ENCODE peak calls at places on chromosomes 7 and 10, in seven cellular contexts. W is fibroblast of lung, D is psoas muscle, L is right atrium auricular region, N is H9, P is esophagus squamous epithelium, J is left ventricle myocardium inferior. A is an unnamed sample.

GRCh38 chr10:127155221-127155620 is 41.2 kb downstream of the INSYN2A start:
- DNase-seq in L (peak; percentile 59), D (no peak), P (no peak), J (no peak), W (peak; percentile 27), N (no peak), A (no peak)

GRCh38 chr7:17071866-17072265 is 190.1 kb upstream of the AGR3 start:
- DNase-seq in J (no peak), W (no peak), L (no peak), D (no peak), N (no peak), P (no peak), A (no peak)

GRCh38 chr7:142549007-142549406 is 200.3 kb upstream of the PRSS1 start:
- DNase-seq in P (no peak), W (peak; percentile 60), J (no peak), L (no peak), D (no peak), N (no peak), A (no peak)

GRCh38 chr7:18019562-18019961 is 8.1 kb downstream of the PRPS1L1 start:
- DNase-seq in P (no peak), L (no peak), W (peak; percentile 87), D (no peak), J (no peak), N (no peak), A (no peak)

GRCh38 chr7:105648561-105649401 is 67.5 kb upstream of the EFCAB10 start:
- DNase-seq in J (no peak), D (no peak), N (no peak), W (peak; percentile 13), P (no peak), L (no peak), A (no peak)

GRCh38 chr7:105268511-105269392 is 120.0 kb downstream of the SRPK2 start:
- DNase-seq in W (peak; percentile 70), D (no peak), J (no peak), N (no peak), P (no peak), L (no peak), A (no peak)

GRCh38 chr10:17516376-17516775 is 62.0 kb upstream of the ST8SIA6 start:
- DNase-seq in L (no peak), D (no peak), W (peak; percentile 80), N (no peak), P (no peak), J (no peak), A (no peak)

GRCh38 chr7:146116452-146117219 is at the start of gene CNTNAP2:
- DNase-seq in D (no peak), L (no peak), W (peak; percentile 35), J (peak; percentile 19), P (no peak), N (peak; percentile 81), A (no peak)

GRCh38 chr10:123101844-123102243 is 33.9 kb upstream of the HMX3 start:
- DNase-seq in J (no peak), P (no peak), W (no peak), L (no peak), N (peak; percentile 33), D (no peak), A (no peak)

GRCh38 chr7:370775-371118 is 80.8 kb downstream of the FOXL3 start:
- DNase-seq in N (no peak), D (peak; percentile 6), L (no peak), J (no peak), W (no peak), P (no peak), A (no peak)

GRCh38 chr10:77675347-77675746 is 37.7 kb upstream of the KCNMA1 start:
- DNase-seq in P (no peak), N (no peak), J (no peak), L (no peak), W (no peak), D (no peak), A (no peak)

GRCh38 chr7:39686261-39686924 is 63.0 kb downstream of the RALA start:
- DNase-seq in P (no peak), L (no peak), N (no peak), J (no peak), D (no peak), W (peak; percentile 70), A (no peak)

GRCh38 chr7:105222953-105223352 is 165.8 kb downstream of the SRPK2 start:
- DNase-seq in N (no peak), W (no peak), P (no peak), D (no peak), J (no peak), L (no peak), A (no peak)

GRCh38 chr7:38215115-38215514 is 37.1 kb downstream of the STARD3NL start:
- DNase-seq in L (no peak), P (no peak), N (no peak), J (no peak), D (no peak), W (peak; percentile 67), A (no peak)

GRCh38 chr10:3786295-3786981 is 1.4 kb upstream of the KLF6 start:
- DNase-seq in N (peak; percentile 84), W (peak; percentile 51), J (no peak), L (no peak), D (peak; percentile 68), P (no peak), A (peak; percentile 60)

GRCh38 chr10:14244147-14244546 is 86.6 kb downstream of the FRMD4A start:
- DNase-seq in D (no peak), J (no peak), W (peak; percentile 24), P (no peak), L (no peak), N (peak; percentile 59), A (no peak)

GRCh38 chr7:155257482-155258232 is 40.0 kb upstream of the INSIG1 start:
- DNase-seq in P (no peak), J (peak; percentile 66), N (no peak), D (peak; percentile 91), L (peak; percentile 86), W (peak; percentile 79), A (peak; percentile 82)

GRCh38 chr10:86659721-86660438 is 5.5 kb downstream of the OPN4 start:
- DNase-seq in N (no peak), W (no peak), J (peak; percentile 15), P (no peak), L (no peak), D (peak; percentile 44), A (peak; percentile 10)

GRCh38 chr7:107528461-107528860 is 35.3 kb downstream of the COG5 start:
- DNase-seq in L (no peak), J (no peak), D (no peak), N (no peak), P (no peak), W (peak; percentile 78), A (no peak)

GRCh38 chr7:99272476-99273045 is at the start of gene MYH16:
- DNase-seq in N (no peak), L (no peak), J (no peak), P (no peak), D (no peak), W (peak; percentile 55), A (no peak)

GRCh38 chr7:20351901-20352300 is 21.2 kb downstream of the ITGB8 start:
- DNase-seq in D (no peak), L (no peak), P (no peak), N (no peak), J (no peak), W (peak; percentile 79), A (no peak)

GRCh38 chr7:129144095-129144833 is at the start of gene TSPAN33:
- DNase-seq in L (peak; percentile 86), P (no peak), W (peak; percentile 69), D (peak; percentile 84), J (peak; percentile 81), N (peak; percentile 92), A (peak; percentile 81)

GRCh38 chr7:2199956-2200583 is 32.7 kb downstream of the MAD1L1 start:
- DNase-seq in L (no peak), W (no peak), D (no peak), N (peak; percentile 20), P (no peak), J (no peak), A (no peak)
- H3K4me1 ChIP-seq in L (peaks cover 21% of the 10 kb centered on the region), W (peaks cover 6% of the 10 kb centered on the region), D (peaks cover 39% of the 10 kb centered on the region), N (no peaks in the 10 kb centered on the region), P (no peaks in the 10 kb centered on the region), J (peaks cover 41% of the 10 kb centered on the region), A (peaks cover 23% of the 10 kb centered on the region)

GRCh38 chr7:100402241-100402640 is 26.3 kb downstream of the ZCWPW1 start:
- DNase-seq in P (no peak), L (no peak), N (no peak), J (no peak), W (no peak), D (no peak), A (no peak)

GRCh38 chr7:100406767-100407166 is 21.7 kb downstream of the ZCWPW1 start:
- DNase-seq in J (no peak), P (no peak), L (no peak), N (no peak), W (peak; percentile 83), D (no peak), A (no peak)

GRCh38 chr7:100401811-100402210 is 26.7 kb downstream of the ZCWPW1 start:
- DNase-seq in J (no peak), N (no peak), W (no peak), L (no peak), D (no peak), P (no peak), A (no peak)

GRCh38 chr7:100411101-100411500 is 17.4 kb downstream of the ZCWPW1 start:
- DNase-seq in W (no peak), N (no peak), J (no peak), D (no peak), L (no peak), P (no peak), A (no peak)

DNA sequence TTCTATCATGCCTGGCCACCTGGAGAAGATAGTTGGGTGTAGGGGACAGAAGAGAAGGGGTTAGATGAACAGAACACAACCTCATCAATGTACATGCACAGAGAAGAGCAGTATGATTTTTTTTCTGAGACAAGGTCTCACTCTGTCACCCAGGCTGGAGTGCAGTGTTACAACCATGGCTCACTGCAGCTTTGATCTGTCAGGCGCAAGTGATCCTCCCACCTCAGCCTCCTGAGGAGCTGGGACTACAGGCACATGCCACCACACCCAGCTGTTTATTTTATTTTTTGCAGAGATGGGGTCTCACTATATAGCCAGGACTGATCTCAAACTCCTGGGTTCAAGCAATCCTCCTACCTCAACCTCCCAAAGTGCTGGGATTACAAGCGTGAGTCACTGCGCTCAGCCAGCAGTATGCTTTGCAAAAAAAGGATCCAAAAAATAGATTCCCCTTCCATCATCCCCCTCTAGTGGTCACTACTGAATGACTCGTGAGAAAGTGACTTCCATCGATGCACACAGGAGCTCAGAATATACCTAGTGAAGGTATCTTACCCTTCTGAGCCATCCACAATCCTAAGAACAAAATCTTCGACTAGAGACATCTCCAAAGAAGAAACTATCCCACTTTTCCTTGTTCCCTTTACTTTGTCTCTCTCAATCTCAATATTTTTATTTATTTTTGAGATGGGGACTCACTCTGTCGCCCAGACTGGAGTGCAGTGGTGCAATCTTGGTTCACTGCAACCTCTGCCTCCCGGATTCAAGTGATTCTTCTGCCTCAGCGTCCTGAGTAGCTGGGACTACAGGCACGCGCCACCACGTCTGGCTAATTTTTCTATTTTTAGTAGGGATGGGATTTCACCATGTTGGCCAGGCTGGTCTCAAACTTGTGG is 21.0 kb downstream of the ZCWPW1 start:
- DNase-seq in N (peak; percentile 43), P (no peak), D (no peak), J (no peak), W (peak; percentile 73), L (no peak), A (no peak)
- TF ChIP-seq CTCF in N (peak; percentile 82), P (peak; percentile 64), D (peak; percentile 41), J (peak; percentile 72), W (peak; percentile 83), L (no peak), A (peak; percentile 72)

GRCh38 chr10:74076961-74077360 is 73.7 kb downstream of the AP3M1 start:
- DNase-seq in J (no peak), W (no peak), L (no peak), N (no peak), P (no peak), D (no peak), A (no peak)
- H3K4me1 ChIP-seq in J (peaks cover 74% of the 10 kb centered on the region), W (peaks cover 14% of the 10 kb centered on the region), L (peaks cover 36% of the 10 kb centered on the region), N (peaks cover 9% of the 10 kb centered on the region), P (no peaks in the 10 kb centered on the region), D (peaks cover 55% of the 10 kb centered on the region), A (no peaks in the 10 kb centered on the region)

GRCh38 chr7:133077394-133077793 is 4.5 kb downstream of the CHCHD3 start:
- DNase-seq in L (no peak), P (no peak), D (no peak), J (no peak), N (no peak), W (no peak), A (no peak)
- TF ChIP-seq CTCF in L (no peak), P (no peak), D (no peak), J (no peak), N (no peak), W (no peak), A (no peak)

A was measured in heart right ventricle.